ENCODE peak calls at places on chromosome 11, in six cellular contexts. R is neuronal stem cell, X is mesenchymal stem cell, A is H9, P is IMR-90, J is H1. U is an unnamed sample.

GRCh38 chr11:20038969-20039368 is 121.3 kb downstream of the DBX1 start:
- DNase-seq in R (no peak), X (no peak), A (no peak), P (no peak), J (no peak), U (no peak)

GRCh38 chr11:74989269-74989655 is 529 bp downstream of the NEU3 start:
- DNase-seq in R (no peak), X (no peak), A (no peak), P (peak; percentile 10), J (no peak), U (peak; percentile 37)

GRCh38 chr11:110481523-110481922 is 51.8 kb downstream of the FDX1 start:
- DNase-seq in R (no peak), X (no peak), A (no peak), P (no peak), J (no peak), U (no peak)

GRCh38 chr11:120134931-120135228 is 3.0 kb downstream of the TRIM29 start:
- DNase-seq in R (no peak), X (no peak), A (peak; percentile 16), P (no peak), J (no peak), U (no peak)

GRCh38 chr11:117931971-117932370 is 2.8 kb upstream of the TMPRSS13 start:
- DNase-seq in R (no peak), X (no peak), A (no peak), P (no peak), J (no peak), U (peak; percentile 64)

GRCh38 chr11:15216678-15217077 is 102.0 kb downstream of the INSC start:
- DNase-seq in R (no peak), X (no peak), A (no peak), P (no peak), J (no peak), U (no peak)

GRCh38 chr11:19972091-19972490 is 188.2 kb downstream of the DBX1 start:
- DNase-seq in R (no peak), X (no peak), A (no peak), P (no peak), J (no peak), U (no peak)

GRCh38 chr11:61128947-61129346 is 26.7 kb downstream of the CD5 start:
- DNase-seq in R (no peak), X (no peak), A (no peak), P (no peak), J (no peak), U (no peak)

GRCh38 chr11:8937659-8938058 is 4.9 kb upstream of the C11orf16 start:
- DNase-seq in R (no peak), X (no peak), A (no peak), P (no peak), J (no peak), U (no peak)

GRCh38 chr11:5004429-5005274 is 10.0 kb downstream of the OR51L1 start:
- DNase-seq in R (peak; percentile 46), X (peak; percentile 54), A (peak; percentile 40), P (peak; percentile 61), J (peak; percentile 70), U (peak; percentile 70)

GRCh38 chr11:74024630-74025029 is 15.7 kb upstream of the UCP3 start:
- DNase-seq in R (no peak), X (peak; percentile 89), A (no peak), P (peak; percentile 92), J (no peak), U (no peak)

GRCh38 chr11:68433541-68433940 is 27.0 kb upstream of the PPP6R3 start:
- DNase-seq in R (no peak), X (no peak), A (no peak), P (no peak), J (no peak), U (no peak)

GRCh38 chr11:104704888-104705287 is 193.4 kb downstream of the CASP12 start:
- DNase-seq in R (no peak), X (no peak), A (no peak), P (no peak), J (no peak), U (no peak)

GRCh38 chr11:87603887-87604286 is 566.2 kb downstream of the TMEM135 start:
- DNase-seq in R (no peak), X (no peak), A (no peak), P (no peak), J (no peak), U (no peak)

GRCh38 chr11:73633999-73634398 is 12.4 kb upstream of the PLEKHB1 start:
- DNase-seq in R (no peak), X (no peak), A (no peak), P (no peak), J (no peak), U (no peak)

GRCh38 chr11:117110294-117110950 is 12.2 kb upstream of the SIK3 start:
- DNase-seq in R (no peak), X (no peak), A (peak; percentile 41), P (no peak), J (no peak), U (no peak)

GRCh38 chr11:80727315-80727714 is 1286.5 kb upstream of the TENM4 start:
- DNase-seq in R (peak; percentile 8), X (peak; percentile 28), A (peak; percentile 61), P (no peak), J (peak; percentile 48), U (no peak)

GRCh38 chr11:17772704-17773600 is 38.4 kb downstream of the KCNC1 start:
- DNase-seq in R (no peak), X (no peak), A (no peak), P (no peak), J (no peak), U (no peak)

GRCh38 chr11:111939836-111940604 is 2.9 kb downstream of the DIXDC1 start:
- DNase-seq in R (no peak), X (peak; percentile 76), A (no peak), P (peak; percentile 94), J (no peak), U (no peak)

GRCh38 chr11:60859616-60860250 is 4.0 kb upstream of the PTGDR2 start:
- DNase-seq in R (no peak), X (no peak), A (no peak), P (no peak), J (no peak), U (no peak)

GRCh38 chr11:118176400-118177134 is at the start of gene SCN2B:
- DNase-seq in R (no peak), X (no peak), A (no peak), P (peak; percentile 7), J (no peak), U (no peak)

GRCh38 chr11:66363805-66364535 is 7.6 kb downstream of the SLC29A2 start:
- DNase-seq in R (no peak), X (no peak), A (peak; percentile 94), P (no peak), J (peak; percentile 99), U (peak; percentile 56)

GRCh38 chr11:120774591-120775386 is 249.1 kb upstream of the TBCEL start:
- DNase-seq in R (no peak), X (no peak), A (peak; percentile 16), P (no peak), J (peak; percentile 41), U (no peak)

DNA sequence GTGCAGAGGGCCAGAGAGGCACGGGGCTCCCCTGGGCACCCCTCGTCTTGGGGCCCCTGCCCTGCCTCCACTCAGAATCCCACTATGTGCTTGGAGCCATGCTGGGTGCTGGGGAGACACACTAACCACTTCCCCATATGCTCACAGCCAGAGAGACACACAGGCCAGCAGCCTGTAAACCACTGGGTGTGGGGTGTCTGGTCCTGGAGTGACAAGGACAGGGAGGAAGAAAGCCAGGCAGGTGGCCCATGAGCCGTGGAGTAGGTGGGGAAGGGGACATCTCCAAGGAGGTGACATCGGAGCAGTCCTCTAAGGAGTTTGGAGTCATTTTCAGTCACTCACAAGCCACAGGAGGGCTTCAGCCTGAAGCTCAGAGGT is 58.9 kb downstream of the CDKN1C start:
- DNase-seq in R (no peak), X (peak; percentile 23), A (no peak), P (no peak), J (no peak), U (no peak)
- H3K14ac ChIP-seq in R (no peak overlapping the region), X (no peak overlapping the region), A (peak overlapping the region; percentile 58), P (peak overlapping the region; percentile 94), J (no peak overlapping the region), U (peak overlapping the region; percentile 97)

GRCh38 chr11:100816823-100817222 is 129.7 kb downstream of the ARHGAP42 start:
- DNase-seq in R (no peak), X (no peak), A (no peak), P (peak; percentile 24), J (no peak), U (no peak)
- H2BK120ac ChIP-seq in R (no peak overlapping the region), X (no peak overlapping the region), A (no peak overlapping the region), P (no peak overlapping the region), J (no peak overlapping the region), U (no peak overlapping the region)

GRCh38 chr11:832529-833113 is at the start of gene CD151:
- DNase-seq in R (no peak), X (peak; percentile 64), A (peak; percentile 79), P (peak; percentile 45), J (peak; percentile 83), U (peak; percentile 74)
- H3K9ac ChIP-seq in R (peak within 1 kb of the TSS; percentile 88), X (peak within 1 kb of the TSS; percentile 93), A (no peak within 1 kb of the TSS), P (peak within 1 kb of the TSS; percentile 94), J (no peak within 1 kb of the TSS), U (peak within 1 kb of the TSS; percentile 86)

GRCh38 chr11:132840660-132841059 is 691.6 kb downstream of the OPCML start:
- DNase-seq in R (no peak), X (no peak), A (no peak), P (no peak), J (no peak), U (no peak)

GRCh38 chr11:132838621-132839020 is 693.7 kb downstream of the OPCML start:
- DNase-seq in R (no peak), X (peak; percentile 51), A (no peak), P (peak; percentile 45), J (no peak), U (no peak)

GRCh38 chr11:132840220-132840619 is 692.1 kb downstream of the OPCML start:
- DNase-seq in R (no peak), X (no peak), A (no peak), P (no peak), J (no peak), U (no peak)

GRCh38 chr11:132844956-132845355 is 687.3 kb downstream of the OPCML start:
- DNase-seq in R (no peak), X (peak; percentile 65), A (no peak), P (peak; percentile 96), J (no peak), U (no peak)

DNA sequence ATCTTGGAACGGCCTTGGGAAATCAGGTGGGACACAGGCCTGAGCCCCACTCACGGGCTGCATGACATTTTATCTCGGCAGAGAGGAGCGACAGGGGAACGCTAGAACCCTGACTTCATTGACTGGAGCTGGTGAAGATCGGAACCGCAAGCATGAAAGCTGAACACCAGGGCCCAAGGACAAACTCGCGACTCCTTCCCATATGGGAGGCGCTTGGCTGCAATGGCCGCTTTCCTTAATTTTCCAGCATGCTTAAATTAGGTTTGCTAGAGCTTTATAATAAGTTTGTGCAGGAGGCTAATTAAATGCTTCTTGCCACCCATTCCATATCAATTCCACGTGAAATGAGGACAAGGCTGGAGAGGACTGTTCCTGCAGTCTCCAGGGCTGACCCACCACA is 693.1 kb downstream of the OPCML start:
- DNase-seq in R (no peak), X (no peak), A (no peak), P (no peak), J (no peak), U (no peak)
- H3K14ac ChIP-seq in R (no peak overlapping the region), X (no peak overlapping the region), A (peak overlapping the region; percentile 67), P (no peak overlapping the region), J (no peak overlapping the region), U (no peak overlapping the region)

GRCh38 chr11:70089631-70090030 is 11.5 kb downstream of the ANO1 start:
- DNase-seq in R (no peak), X (no peak), A (no peak), P (no peak), J (no peak), U (no peak)
- H2BK120ac ChIP-seq in R (no peak overlapping the region), X (no peak overlapping the region), A (no peak overlapping the region), P (no peak overlapping the region), J (no peak overlapping the region), U (no peak overlapping the region)

U was measured in trophoblast cell.